ENCODE peak calls at places on chromosomes 2 and 18, in eight cellular contexts. H is OCI-LY7, B is HCT116, W is astrocyte, J is neural progenitor cell, D is cardiac fibroblast, Q is brain microvascular endothelial cell, C is astrocyte of the spinal cord. N is an unnamed sample.

GRCh38 chr2:169160926-169161481 is 91.6 kb downstream of the DHRS9 start:
- DNase-seq in H (no peak), B (no peak), W (no peak), J (no peak), D (no peak), Q (no peak), C (no peak), N (no peak)

GRCh38 chr2:37797081-37797480 is 125.6 kb upstream of the CDC42EP3 start:
- DNase-seq in H (no peak), B (no peak), W (peak; percentile 90), J (no peak), D (peak; percentile 78), Q (peak; percentile 45), C (peak; percentile 55), N (peak; percentile 70)

GRCh38 chr2:191064590-191064989 is 50.6 kb upstream of the STAT1 start:
- DNase-seq in H (no peak), B (no peak), W (no peak), J (no peak), D (no peak), Q (no peak), C (no peak), N (no peak)

GRCh38 chr2:54394392-54394791 is 61.7 kb upstream of the SPTBN1 start:
- DNase-seq in H (peak; percentile 40), B (no peak), W (no peak), J (no peak), D (peak; percentile 51), Q (no peak), C (no peak), N (no peak)

GRCh38 chr2:210233487-210233886 is 8.2 kb upstream of the ACADL start:
- DNase-seq in H (no peak), B (no peak), W (no peak), J (no peak), D (no peak), Q (no peak), C (no peak), N (no peak)

GRCh38 chr2:183427558-183427957 is 303.3 kb downstream of the NUP35 start:
- DNase-seq in H (no peak), B (no peak), W (no peak), J (no peak), D (no peak), Q (no peak), C (no peak), N (no peak)

GRCh38 chr2:9739508-9739907 is 103.8 kb upstream of the TAF1B start:
- DNase-seq in H (no peak), B (no peak), W (no peak), J (no peak), D (peak; percentile 48), Q (no peak), C (no peak), N (peak; percentile 45)

GRCh38 chr2:200274116-200275075 is 32.1 kb upstream of the SPATS2L start:
- DNase-seq in H (no peak), B (no peak), W (peak; percentile 15), J (peak; percentile 24), D (no peak), Q (no peak), C (no peak), N (peak; percentile 23)

GRCh38 chr2:200810252-200810650 is 1.5 kb upstream of the BZW1 start:
- DNase-seq in H (peak; percentile 10), B (no peak), W (peak; percentile 84), J (no peak), D (peak; percentile 83), Q (peak; percentile 59), C (peak; percentile 82), N (peak; percentile 87)

GRCh38 chr18:58499527-58499926 is 129.4 kb downstream of the ALPK2 start:
- DNase-seq in H (no peak), B (no peak), W (no peak), J (no peak), D (no peak), Q (no peak), C (no peak), N (no peak)

GRCh38 chr2:73920577-73921545 is 5.8 kb upstream of the DGUOK start:
- DNase-seq in H (peak; percentile 49), B (peak; percentile 32), W (no peak), J (peak; percentile 84), D (no peak), Q (no peak), C (no peak), N (no peak)

GRCh38 chr2:138122891-138123290 is 158.6 kb downstream of the HNMT start:
- DNase-seq in H (no peak), B (no peak), W (no peak), J (no peak), D (peak; percentile 42), Q (no peak), C (no peak), N (no peak)

GRCh38 chr2:238599549-238600505 is 173.1 kb downstream of the ASB1 start:
- DNase-seq in H (no peak), B (no peak), W (no peak), J (no peak), D (no peak), Q (no peak), C (no peak), N (no peak)

GRCh38 chr2:11744631-11745394 is 1.6 kb upstream of the LPIN1 start:
- DNase-seq in H (peak; percentile 74), B (peak; percentile 47), W (peak; percentile 34), J (peak; percentile 75), D (peak; percentile 44), Q (peak; percentile 19), C (peak; percentile 53), N (peak; percentile 27)

GRCh38 chr2:102181919-102182635 is 4.7 kb upstream of the IL1RL2 start:
- DNase-seq in H (no peak), B (no peak), W (no peak), J (no peak), D (peak; percentile 35), Q (no peak), C (no peak), N (peak; percentile 22)

GRCh38 chr2:85705680-85706039 is 11.5 kb downstream of the GNLY start:
- DNase-seq in H (no peak), B (peak; percentile 66), W (peak; percentile 98), J (no peak), D (peak; percentile 98), Q (peak; percentile 81), C (peak; percentile 92), N (peak; percentile 95)

GRCh38 chr2:96694279-96694678 is 45.6 kb downstream of the LMAN2L start:
- DNase-seq in H (no peak), B (no peak), W (no peak), J (peak; percentile 1), D (no peak), Q (no peak), C (no peak), N (no peak)
- H3K4me3 ChIP-seq in H (no peak overlapping the region), B (no peak overlapping the region), W (no peak overlapping the region), J (no peak overlapping the region), D (no peak overlapping the region), Q (no peak overlapping the region), C (no peak overlapping the region), N (no peak overlapping the region)

GRCh38 chr18:9974279-9974915 is 60.6 kb downstream of the VAPA start:
- DNase-seq in H (no peak), B (no peak), W (no peak), J (no peak), D (no peak), Q (no peak), C (no peak), N (peak; percentile 13)
- TF ChIP-seq CTCF in H (no peak), B (no peak), W (no peak), J (no peak), D (no peak), Q (no peak), C (no peak), N (no peak)

GRCh38 chr18:3053081-3053480 is 40.1 kb upstream of the LPIN2 start:
- DNase-seq in H (no peak), B (no peak), W (no peak), J (no peak), D (no peak), Q (no peak), C (no peak), N (no peak)
- H3K4me3 ChIP-seq in H (no peak overlapping the region), B (no peak overlapping the region), W (no peak overlapping the region), J (no peak overlapping the region), D (no peak overlapping the region), Q (no peak overlapping the region), C (no peak overlapping the region), N (no peak overlapping the region)

GRCh38 chr2:27264253-27264752 is 1.5 kb upstream of the SLC30A3 start:
- DNase-seq in H (peak; percentile 22), B (no peak), W (no peak), J (peak; percentile 58), D (no peak), Q (no peak), C (no peak), N (no peak)

GRCh38 chr2:27265536-27265870 is 2.7 kb upstream of the SLC30A3 start:
- DNase-seq in H (no peak), B (no peak), W (no peak), J (no peak), D (no peak), Q (no peak), C (no peak), N (no peak)

GRCh38 chr2:27263287-27264252 is 723 bp upstream of the SLC30A3 start:
- DNase-seq in H (peak; percentile 47), B (no peak), W (no peak), J (peak; percentile 42), D (no peak), Q (no peak), C (no peak), N (no peak)

GRCh38 chr2:27262379-27263286 is at the start of gene SLC30A3:
- DNase-seq in H (peak; percentile 87), B (peak; percentile 44), W (no peak), J (peak; percentile 74), D (peak; percentile 27), Q (no peak), C (no peak), N (peak; percentile 13)

DNA sequence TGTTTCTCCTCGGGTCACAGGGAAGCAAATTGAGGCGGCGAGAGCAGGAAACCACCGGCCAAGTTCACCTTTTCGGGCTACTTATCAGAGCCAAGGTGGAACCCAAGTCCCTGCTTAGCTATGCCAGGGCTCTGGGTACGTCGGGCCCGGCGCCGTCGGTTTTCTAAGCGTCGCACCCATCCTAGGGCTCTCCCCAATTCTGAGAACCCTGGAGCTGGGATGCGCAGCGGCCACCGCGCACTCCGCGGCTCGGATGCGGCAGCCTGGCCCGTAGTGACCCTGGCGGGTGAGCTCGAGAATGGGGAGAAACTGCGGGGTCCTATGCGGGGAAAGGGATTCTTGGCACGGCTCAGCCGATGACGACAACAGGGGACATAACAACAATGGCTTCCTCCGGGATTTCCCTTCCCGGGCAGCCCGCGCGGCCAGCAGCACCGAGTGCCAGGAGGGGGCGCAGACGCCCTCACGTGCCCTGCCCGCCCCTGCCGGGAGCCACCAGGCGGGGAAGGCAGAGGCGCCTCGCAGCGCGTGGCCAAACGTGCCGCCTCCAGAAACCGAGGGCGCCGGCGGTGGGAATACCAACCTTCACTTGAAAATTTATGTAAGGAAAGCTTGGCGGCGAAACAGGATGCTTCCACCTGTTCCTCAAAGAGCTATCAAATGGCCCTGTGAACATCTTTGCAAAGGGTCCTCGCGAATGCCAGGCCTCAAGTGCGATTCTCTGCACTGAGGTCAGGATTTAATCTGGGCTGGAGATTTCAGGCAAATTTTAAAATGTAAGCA is 2.1 kb upstream of the SLC30A3 start:
- DNase-seq in H (peak; percentile 71), B (peak; percentile 54), W (no peak), J (peak; percentile 94), D (peak; percentile 36), Q (peak; percentile 8), C (peak; percentile 16), N (no peak)
- TF ChIP-seq CTCF in H (peak; percentile 79), B (peak; percentile 72), W (no peak), J (peak; percentile 78), D (peak; percentile 25), Q (peak; percentile 53), C (peak; percentile 56), N (peak; percentile 33)

DNA sequence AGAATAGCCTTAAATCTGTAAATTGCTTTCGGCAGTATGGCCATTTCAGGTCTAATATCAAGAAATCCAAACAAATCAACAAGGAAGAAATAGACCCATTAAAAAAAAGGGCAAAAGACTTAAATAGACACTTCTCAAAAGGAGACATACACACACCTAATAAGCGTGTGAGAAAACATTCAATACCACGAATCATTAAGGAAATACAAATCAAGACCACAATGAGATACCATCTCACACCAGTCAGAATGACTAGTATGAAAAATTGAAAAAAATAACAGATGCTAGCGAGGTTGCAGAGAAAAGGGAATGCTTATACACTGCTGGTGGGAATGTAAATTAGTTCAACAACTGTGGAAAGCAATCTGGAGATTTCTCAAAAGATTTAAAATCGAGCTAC is 243.2 kb downstream of the DSEL start:
- DNase-seq in H (no peak), B (no peak), W (no peak), J (no peak), D (no peak), Q (no peak), C (no peak), N (no peak)
- H3K4me3 ChIP-seq in H (no peak overlapping the region), B (no peak overlapping the region), W (no peak overlapping the region), J (no peak overlapping the region), D (no peak overlapping the region), Q (no peak overlapping the region), C (no peak overlapping the region), N (no peak overlapping the region)